ENCODE peak calls at places on chromosomes 13 and 19, in nine cellular contexts. V is T-cell, M is substantia nigra, K is body of pancreas, W is H9, F is GM23248, I is nephron progenitor cell, N is C1 segment of cervical spinal cord, Z is NCI-H510A. E is an unnamed sample.

GRCh38 chr19:3975637-3976087 is 4.8 kb upstream of the DAPK3 start:
- DNase-seq in V (no peak), M (no peak), K (peak; percentile 13), W (peak; percentile 33), F (peak; percentile 36), I (no peak), N (no peak), Z (no peak), E (no peak)

GRCh38 chr19:9836021-9836420 is 903 bp downstream of the PIN1 start:
- DNase-seq in V (no peak), M (no peak), K (no peak), W (no peak), F (peak; percentile 86), I (no peak), N (no peak), Z (no peak), E (no peak)

GRCh38 chr19:6501740-6502648 is at the start of gene TUBB4A:
- DNase-seq in V (no peak), M (peak; percentile 73), K (no peak), W (peak; percentile 61), F (no peak), I (peak; percentile 60), N (peak; percentile 80), Z (no peak), E (peak; percentile 72)

GRCh38 chr19:32220951-32221350 is 124.5 kb upstream of the ZNF507 start:
- DNase-seq in V (no peak), M (no peak), K (no peak), W (no peak), F (no peak), I (no peak), N (no peak), Z (no peak), E (no peak)

GRCh38 chr13:70950664-70951063 is 842.4 kb upstream of the KLHL1 start:
- DNase-seq in V (no peak), M (no peak), K (no peak), W (no peak), F (no peak), I (no peak), N (no peak), Z (no peak), E (no peak)

GRCh38 chr13:30486230-30487074 is 20.7 kb upstream of the HMGB1 start:
- DNase-seq in V (no peak), M (no peak), K (peak; percentile 76), W (peak; percentile 40), F (no peak), I (no peak), N (no peak), Z (peak; percentile 1), E (no peak)

GRCh38 chr13:40664100-40665060 is 2.1 kb downstream of the FOXO1 start:
- DNase-seq in V (peak; percentile 67), M (peak; percentile 47), K (peak; percentile 79), W (peak; percentile 37), F (peak; percentile 53), I (peak; percentile 71), N (peak; percentile 86), Z (no peak), E (peak; percentile 72)

GRCh38 chr13:96248103-96248502 is 158.2 kb downstream of the HS6ST3 start:
- DNase-seq in V (no peak), M (no peak), K (no peak), W (no peak), F (no peak), I (peak; percentile 4), N (no peak), Z (no peak), E (no peak)

GRCh38 chr19:53504903-53505302 is 33.0 kb upstream of the ZNF331 start:
- DNase-seq in V (no peak), M (no peak), K (no peak), W (no peak), F (no peak), I (no peak), N (no peak), Z (no peak), E (no peak)

GRCh38 chr19:54630784-54631183 is 500 bp downstream of the LILRB1 start:
- DNase-seq in V (no peak), M (no peak), K (no peak), W (no peak), F (no peak), I (no peak), N (no peak), Z (no peak), E (no peak)

GRCh38 chr19:3708207-3708931 is at the start of gene TJP3:
- DNase-seq in V (no peak), M (no peak), K (peak; percentile 69), W (no peak), F (peak; percentile 58), I (no peak), N (no peak), Z (no peak), E (no peak)